ENCODE peak calls at places on chromosomes 4 and X, in four cellular contexts. O is A549, X is K562, D is HepG2. Y is an unnamed sample.

GRCh38 chr4:3746701-3747581 is 19.2 kb upstream of the ADRA2C start:
- DNase-seq in O (peak; percentile 68), X (no peak), D (no peak), Y (no peak)

GRCh38 chrX:73131877-73132276 is 52.6 kb upstream of the PABPC1L2A start:
- DNase-seq in O (no peak), X (no peak), D (no peak), Y (no peak)

GRCh38 chr4:124018383-124019317 is 622.1 kb downstream of the SPRY1 start:
- DNase-seq in O (no peak), X (no peak), D (peak; percentile 12), Y (no peak)

GRCh38 chr4:155948541-155948940 is 5.1 kb downstream of the CTSO start:
- DNase-seq in O (no peak), X (no peak), D (no peak), Y (no peak)

GRCh38 chr4:81471361-81472248 is at the start of gene RASGEF1B:
- DNase-seq in O (peak; percentile 17), X (peak; percentile 98), D (peak; percentile 32), Y (peak; percentile 67)

GRCh38 chr4:48967101-48967500 is 19.0 kb upstream of the CWH43 start:
- DNase-seq in O (no peak), X (no peak), D (no peak), Y (no peak)

GRCh38 chr4:3047464-3048286 is 26.7 kb downstream of the HTT-AS start:
- DNase-seq in O (peak; percentile 58), X (peak; percentile 53), D (peak; percentile 57), Y (peak; percentile 87)

GRCh38 chrX:11888421-11888820 is 130.4 kb downstream of the MSL3 start:
- DNase-seq in O (no peak), X (no peak), D (no peak), Y (no peak)

GRCh38 chr4:175823015-175823741 is 11.1 kb upstream of the GPM6A start:
- DNase-seq in O (no peak), X (no peak), D (no peak), Y (no peak)

GRCh38 chrX:9610774-9611392 is 146.0 kb downstream of the TBL1X start:
- DNase-seq in O (no peak), X (no peak), D (no peak), Y (no peak)

GRCh38 chr4:166422475-166422874 is 549.4 kb downstream of the TLL1 start:
- DNase-seq in O (no peak), X (no peak), D (no peak), Y (no peak)

GRCh38 chr4:6953751-6954380 is 44.2 kb downstream of the TBC1D14 start:
- DNase-seq in O (no peak), X (peak; percentile 91), D (no peak), Y (peak; percentile 89)

GRCh38 chr4:41050840-41051775 is 163.2 kb downstream of the APBB2 start:
- DNase-seq in O (no peak), X (no peak), D (no peak), Y (no peak)

GRCh38 chr4:88690355-88690754 is 7.3 kb downstream of the NAP1L5 start:
- DNase-seq in O (peak; percentile 18), X (no peak), D (no peak), Y (no peak)

GRCh38 chr4:156941940-156942548 is 29.6 kb downstream of the PDGFC start:
- DNase-seq in O (peak; percentile 78), X (no peak), D (peak; percentile 98), Y (peak; percentile 35)

GRCh38 chr4:70603856-70604255 is 11.8 kb downstream of the AMBN start:
- DNase-seq in O (no peak), X (no peak), D (no peak), Y (no peak)

DNA sequence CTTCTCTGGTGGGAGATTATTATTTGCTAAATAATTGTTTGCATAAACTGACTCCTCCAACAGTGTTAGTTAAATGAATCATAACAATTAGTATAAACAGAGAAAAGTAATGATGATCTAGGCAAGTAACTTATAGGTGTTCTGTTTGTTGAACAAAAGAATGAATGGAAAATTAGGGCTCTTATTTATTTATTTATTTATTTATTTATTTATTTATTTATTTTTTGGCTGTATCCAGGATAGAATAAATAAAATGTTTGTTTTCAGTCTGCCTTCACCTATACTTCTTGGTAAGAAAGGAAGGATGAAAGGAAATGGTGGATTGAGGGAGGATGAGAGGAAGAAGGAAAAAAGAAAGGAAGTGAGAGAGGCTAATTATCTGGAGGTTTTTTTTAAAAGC is 561.6 kb upstream of the MAGEB2 start:
- DNase-seq in O (no peak), X (no peak), D (no peak), Y (no peak)
- TF ChIP-seq HMGXB4 in O (no peak), X (no peak), D (no peak), Y (no peak)

GRCh38 chr4:114921790-114922581 is 191.4 kb downstream of the NDST4 start:
- DNase-seq in O (no peak), X (no peak), D (peak; percentile 1), Y (no peak)
- TF ChIP-seq MAX in O (no peak), X (no peak), D (no peak), Y (no peak)

DNA sequence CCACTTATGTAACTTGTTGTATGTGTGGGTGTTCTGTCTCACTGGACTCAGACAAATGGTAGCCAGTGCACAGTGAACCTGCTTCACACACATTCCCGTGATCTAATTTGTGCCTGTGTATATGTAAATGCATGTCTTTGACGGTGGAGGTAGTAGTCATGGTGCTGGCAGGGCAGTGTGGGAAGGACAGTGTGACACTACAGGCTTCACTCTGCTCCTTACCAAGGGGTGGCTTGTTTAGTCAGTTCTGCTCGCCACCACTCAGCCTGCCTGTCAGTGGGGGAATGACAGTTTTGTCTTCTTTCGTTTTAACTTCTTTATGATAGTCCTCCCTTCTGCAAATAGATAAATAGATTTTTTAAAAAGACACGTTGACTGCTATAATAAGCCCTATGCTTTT is 17.7 kb upstream of the PAQR3 start:
- DNase-seq in O (no peak), X (no peak), D (no peak), Y (no peak)
- TF ChIP-seq HMGXB4 in O (no peak), X (no peak), D (no peak), Y (no peak)

GRCh38 chr4:112210777-112211176 is 20.8 kb upstream of the AP1AR start:
- DNase-seq in O (no peak), X (no peak), D (no peak), Y (no peak)

GRCh38 chr4:112213850-112214249 is 17.7 kb upstream of the AP1AR start:
- DNase-seq in O (no peak), X (no peak), D (no peak), Y (no peak)

GRCh38 chr4:112219826-112220366 is 11.7 kb upstream of the AP1AR start:
- DNase-seq in O (no peak), X (no peak), D (no peak), Y (no peak)

GRCh38 chr4:112213091-112213490 is 18.5 kb upstream of the AP1AR start:
- DNase-seq in O (no peak), X (no peak), D (peak; percentile 30), Y (no peak)

GRCh38 chr4:112214397-112215264 is 17.0 kb upstream of the AP1AR start:
- DNase-seq in O (peak; percentile 29), X (peak; percentile 34), D (peak; percentile 51), Y (no peak)
- TF ChIP-seq MAX in O (no peak), X (no peak), D (no peak), Y (no peak)

DNA sequence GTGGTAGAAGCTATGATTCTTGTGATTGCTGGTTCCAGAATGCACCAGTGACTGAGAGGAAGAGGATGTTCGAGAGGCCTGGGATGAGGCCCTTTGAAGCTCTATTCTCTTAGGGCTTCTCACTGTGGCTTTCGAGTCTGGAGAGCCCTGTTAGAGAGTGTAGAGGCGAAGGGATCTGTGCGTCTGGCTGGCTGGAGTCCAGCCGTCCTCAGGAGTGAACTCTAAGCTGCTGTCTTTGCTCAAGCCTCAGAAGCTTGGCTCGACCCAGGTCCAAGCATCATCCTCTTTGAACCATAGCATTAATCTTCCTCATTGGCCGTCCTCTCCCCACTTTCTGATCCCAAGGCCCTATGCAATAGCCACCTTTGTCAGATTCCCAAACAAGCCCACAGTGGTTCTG is 51.6 kb downstream of the ELF4 start:
- DNase-seq in O (no peak), X (no peak), D (no peak), Y (no peak)
- TF ChIP-seq HMGXB4 in O (no peak), X (no peak), D (no peak), Y (no peak)

GRCh38 chrX:135354288-135354687 is 45.0 kb downstream of the ETDC start:
- DNase-seq in O (no peak), X (no peak), D (no peak), Y (no peak)
- TF ChIP-seq MAX in O (no peak), X (no peak), D (no peak), Y (no peak)

DNA sequence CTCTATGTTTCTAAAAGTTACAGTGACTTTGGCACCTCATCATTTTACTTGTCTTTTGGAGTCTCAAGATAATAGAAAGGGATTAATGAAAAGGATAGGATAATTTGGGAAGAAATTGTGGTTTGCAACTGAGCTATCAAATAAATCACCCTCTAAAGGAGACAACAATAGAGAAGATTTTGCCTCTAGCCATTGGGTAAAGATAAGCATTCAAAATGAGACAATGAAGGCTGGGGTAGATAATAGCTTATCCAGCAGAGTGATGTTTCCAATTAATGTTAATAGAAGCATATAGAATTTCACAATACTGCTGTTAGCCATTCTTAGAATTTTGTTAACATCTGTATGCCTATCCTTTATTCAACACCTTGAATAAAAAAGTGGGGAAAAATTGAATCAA is 1177.6 kb downstream of the ADGRL3 start:
- DNase-seq in O (no peak), X (no peak), D (no peak), Y (no peak)
- TF ChIP-seq HMGXB4 in O (no peak), X (no peak), D (no peak), Y (no peak)